ENCODE peak calls at places on chromosomes 5 and 9, in eight cellular contexts. D is NB4, T is fibroblast of mammary gland, P is astrocyte of the cerebellum, S is gastrocnemius medialis, Y is AG10803, R is mucosa of descending colon, B is AG04450. U is an unnamed sample.

GRCh38 chr9:120924698-120925534 is 1.7 kb downstream of the TRAF1 start:
- DNase-seq in S (no peak), R (no peak), B (no peak), P (no peak), Y (no peak), D (no peak), T (no peak), U (no peak)

GRCh38 chr5:38515648-38516047 is 40.8 kb downstream of the LIFR start:
- DNase-seq in T (peak; percentile 49), R (no peak), Y (peak; percentile 43), S (no peak), B (no peak), D (no peak), P (no peak), U (no peak)

GRCh38 chr5:5885782-5886181 is 463.3 kb downstream of the ICE1 start:
- DNase-seq in T (no peak), Y (no peak), P (no peak), S (no peak), D (no peak), R (no peak), B (no peak), U (no peak)

GRCh38 chr9:94825620-94825958 is 99.1 kb downstream of the AOPEP start:
- DNase-seq in Y (no peak), S (no peak), B (no peak), R (no peak), P (no peak), T (no peak), D (no peak), U (no peak)

GRCh38 chr5:178469975-178470692 is 120.1 kb downstream of the COL23A1 start:
- DNase-seq in R (no peak), P (no peak), D (no peak), Y (no peak), B (no peak), S (no peak), T (no peak), U (no peak)

GRCh38 chr9:2125909-2126308 is 110.8 kb downstream of the SMARCA2 start:
- DNase-seq in T (peak; percentile 29), B (no peak), R (no peak), S (no peak), D (peak; percentile 21), Y (no peak), P (no peak), U (no peak)

GRCh38 chr5:61394078-61394701 is 62.1 kb downstream of the ZSWIM6 start:
- DNase-seq in S (no peak), Y (no peak), D (no peak), P (no peak), B (no peak), R (no peak), T (peak; percentile 76), U (no peak)

GRCh38 chr9:124297553-124297905 is 39.8 kb downstream of the NEK6 start:
- DNase-seq in R (no peak), T (peak; percentile 89), B (peak; percentile 90), S (peak; percentile 38), Y (peak; percentile 98), D (no peak), P (peak; percentile 97), U (peak; percentile 98)

GRCh38 chr5:55063220-55063863 is 39.1 kb upstream of the GZMA start:
- DNase-seq in R (no peak), T (peak; percentile 41), B (no peak), D (no peak), P (no peak), Y (peak; percentile 12), S (no peak), U (no peak)

GRCh38 chr9:135607401-135608293 is 31.7 kb downstream of the GLT6D1 start:
- DNase-seq in S (no peak), B (no peak), Y (no peak), T (no peak), R (no peak), D (no peak), P (no peak), U (no peak)

GRCh38 chr9:79581794-79582193 is 10.0 kb downstream of the TLE4 start:
- DNase-seq in D (peak; percentile 19), R (no peak), Y (peak; percentile 90), P (peak; percentile 62), T (peak; percentile 85), S (no peak), B (peak; percentile 76), U (peak; percentile 83)

GRCh38 chr9:79580065-79580464 is 8.3 kb downstream of the TLE4 start:
- DNase-seq in P (no peak), D (no peak), S (no peak), Y (no peak), B (no peak), T (no peak), R (no peak), U (no peak)

GRCh38 chr9:79584655-79584982 is 12.9 kb downstream of the TLE4 start:
- DNase-seq in B (no peak), T (no peak), Y (no peak), S (no peak), D (peak; percentile 68), R (no peak), P (no peak), U (no peak)

GRCh38 chr9:79581388-79581787 is 9.6 kb downstream of the TLE4 start:
- DNase-seq in R (no peak), P (peak; percentile 40), S (no peak), T (peak; percentile 54), Y (no peak), D (no peak), B (no peak), U (peak; percentile 65)

DNA sequence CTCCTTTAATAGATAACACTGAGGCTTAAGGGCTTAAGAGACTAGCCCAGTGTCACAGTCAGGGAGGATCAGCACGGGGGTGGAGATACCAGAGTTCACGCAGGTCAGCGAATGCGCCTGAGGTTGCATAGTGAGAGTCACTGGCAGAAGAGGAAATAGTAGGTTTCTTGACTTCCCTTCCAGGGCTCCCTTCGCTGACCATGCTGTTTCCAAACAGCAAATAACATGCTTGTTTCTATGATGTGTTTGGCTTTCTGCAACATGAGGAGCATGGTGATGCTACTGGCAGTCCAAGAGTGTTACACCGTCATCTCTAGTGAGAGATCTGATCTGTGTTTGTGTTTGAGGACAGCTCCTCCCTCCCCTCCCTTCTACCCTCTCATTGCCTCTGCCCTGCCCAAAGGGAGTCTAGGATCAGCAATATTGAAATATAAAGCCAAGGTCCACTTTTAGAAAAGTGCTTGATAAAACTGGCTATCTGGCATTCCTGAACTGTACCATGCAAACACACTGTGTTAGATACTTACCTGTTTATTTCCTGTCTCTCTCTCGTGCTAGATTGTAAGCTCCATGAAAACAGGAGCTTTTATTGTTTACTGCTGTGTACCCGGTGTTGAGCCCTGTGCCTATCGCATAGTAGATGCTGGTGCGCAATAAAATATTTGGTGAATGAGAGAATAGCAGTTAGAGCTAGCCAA is 12.3 kb downstream of the TLE4 start:
- DNase-seq in S (peak; percentile 69), T (no peak), R (peak; percentile 67), B (no peak), D (peak; percentile 90), P (no peak), Y (no peak), U (peak; percentile 6)
- H3K4me3 ChIP-seq in S (peak overlapping the region; percentile 23), T (no peak overlapping the region), R (no peak overlapping the region), B (no peak overlapping the region), D (peak overlapping the region; percentile 40), P (no peak overlapping the region), Y (no peak overlapping the region), U (no peak overlapping the region)

GRCh38 chr5:15598294-15598902 is 98.4 kb downstream of the FBXL7 start:
- DNase-seq in T (peak; percentile 27), D (peak; percentile 39), Y (no peak), P (no peak), B (no peak), S (no peak), R (no peak), U (no peak)
- TF ChIP-seq CTCF in T (peak; percentile 70), D (peak; percentile 68), Y (peak; percentile 58), P (peak; percentile 56), B (peak; percentile 55), S (no peak), R (peak; percentile 44), U (peak; percentile 58)

GRCh38 chr5:180208435-180209081 is 453 bp downstream of the RASGEF1C start:
- DNase-seq in Y (no peak), T (no peak), R (no peak), S (no peak), P (no peak), D (peak; percentile 31), B (no peak), U (peak; percentile 8)
- H3K4me3 ChIP-seq in Y (peak overlapping the region; percentile 20), T (no peak overlapping the region), R (no peak overlapping the region), S (peak overlapping the region; percentile 25), P (peak overlapping the region; percentile 34), D (no peak overlapping the region), B (peak overlapping the region; percentile 46), U (peak overlapping the region; percentile 40)

GRCh38 chr9:70427161-70427945 is 12.9 kb upstream of the KLF9 start:
- DNase-seq in R (no peak), B (no peak), Y (peak; percentile 60), P (no peak), D (no peak), T (no peak), S (no peak), U (no peak)
- TF ChIP-seq CTCF in R (no peak), B (peak; percentile 34), Y (peak; percentile 31), P (no peak), D (no peak), T (no peak), S (no peak), U (peak; percentile 31)

GRCh38 chr5:149935431-149935901 is 9.1 kb downstream of the PDE6A start:
- DNase-seq in B (no peak), Y (no peak), D (no peak), T (no peak), R (no peak), S (no peak), P (no peak), U (no peak)
- H3K4me3 ChIP-seq in B (no peak overlapping the region), Y (no peak overlapping the region), D (no peak overlapping the region), T (no peak overlapping the region), R (no peak overlapping the region), S (no peak overlapping the region), P (no peak overlapping the region), U (no peak overlapping the region)

GRCh38 chr9:93493949-93494348 is 40.6 kb upstream of the FAM120AOS start:
- DNase-seq in S (no peak), R (no peak), D (no peak), Y (no peak), B (no peak), T (no peak), P (no peak), U (no peak)
- TF ChIP-seq CTCF in S (no peak), R (no peak), D (no peak), Y (no peak), B (no peak), T (no peak), P (no peak), U (no peak)